ENCODE peak calls at places on chromosome 13, in five cellular contexts. J, W, G, E and P are unnamed samples.

GRCh38 chr13:64347662-64348061 is 2882.5 kb downstream of the PCDH9 start:
- DNase-seq in J (no peak), W (no peak), G (no peak), E (peak), P (no peak)

GRCh38 chr13:46728777-46729176 is 68.2 kb downstream of the ESD start:
- DNase-seq in J (no peak), W (no peak), G (peak), E (no peak), P (no peak)

GRCh38 chr13:110306960-110307696 is at the start of the genes COL4A1 and COL4A2:
- DNase-seq in J (peak), W (peak), G (no peak), E (no peak), P (peak)

GRCh38 chr13:41019578-41020347 is 647 bp upstream of the ELF1 start:
- DNase-seq in J (no peak), W (no peak), G (no peak), E (no peak), P (no peak)

GRCh38 chr13:112241288-112241687 is 134.9 kb upstream of the SPACA7 start:
- DNase-seq in J (no peak), W (no peak), G (no peak), E (no peak), P (no peak)

GRCh38 chr13:39038569-39038898 is 278 bp downstream of the NHLRC3 start:
- DNase-seq in J (no peak), W (peak), G (no peak), E (no peak), P (no peak)

GRCh38 chr13:79861731-79862130 is 380.8 kb downstream of the NDFIP2 start:
- DNase-seq in J (no peak), W (no peak), G (no peak), E (no peak), P (no peak)

GRCh38 chr13:112702983-112703379 is 13.1 kb downstream of the ATP11A start:
- DNase-seq in J (no peak), W (no peak), G (no peak), E (no peak), P (no peak)

GRCh38 chr13:75365724-75366173 is 116.2 kb downstream of the TBC1D4 start:
- DNase-seq in J (no peak), W (no peak), G (peak), E (peak), P (no peak)

GRCh38 chr13:111249637-111250360 is 70.6 kb upstream of the TEX29 start:
- DNase-seq in J (no peak), W (no peak), G (no peak), E (no peak), P (no peak)

GRCh38 chr13:67230774-67231480 is 791 bp upstream of the PCDH9 start:
- DNase-seq in J (peak), W (peak), G (no peak), E (peak), P (peak)

GRCh38 chr13:98835156-98835555 is 82.7 kb upstream of the SLC15A1 start:
- DNase-seq in J (no peak), W (no peak), G (no peak), E (no peak), P (no peak)

GRCh38 chr13:58298556-58299135 is 667.1 kb downstream of the PCDH17 start:
- DNase-seq in J (no peak), W (no peak), G (no peak), E (no peak), P (no peak)

GRCh38 chr13:52001120-52001731 is 10.0 kb downstream of the ATP7B start:
- DNase-seq in J (no peak), W (no peak), G (peak), E (no peak), P (no peak)

GRCh38 chr13:78603240-78603947 is at the start of gene POU4F1:
- DNase-seq in J (peak), W (no peak), G (no peak), E (no peak), P (no peak)